ENCODE peak calls at places on chromosomes 2 and 18, in ten cellular contexts. D is IMR-90, Z is right lobe of liver, A is upper lobe of left lung, S is HepG2, U is heart left ventricle, W is HCT116, V is body of pancreas, T is gastrocnemius medialis, L is K562. F is an unnamed sample.

GRCh38 chr2:171688129-171688465 is 828 bp downstream of the DYNC1I2 start:
- ATAC-seq in W (peak; percentile 3), Z (no peak), A (peak; percentile 16), D (peak; percentile 19), U (no peak), T (peak; percentile 10), S (peak; percentile 20), V (no peak), L (peak; percentile 22), F (no peak)

GRCh38 chr2:105237045-105237765 is 4.3 kb upstream of the GPR45 start:
- ATAC-seq in T (no peak), V (peak; percentile 42), U (peak; percentile 11), A (no peak), D (no peak), Z (no peak), W (no peak), S (no peak), L (no peak), F (no peak)

GRCh38 chr2:68721482-68722071 is 13.0 kb upstream of the ARHGAP25 start:
- ATAC-seq in V (peak; percentile 83), D (no peak), L (peak; percentile 53), A (no peak), T (no peak), U (no peak), W (peak; percentile 92), Z (peak; percentile 11), S (no peak), F (no peak)

GRCh38 chr2:19373352-19373751 is 14.9 kb upstream of the OSR1 start:
- ATAC-seq in S (no peak), L (no peak), U (no peak), W (peak; percentile 57), A (no peak), V (no peak), T (no peak), Z (no peak), D (no peak), F (no peak)

GRCh38 chr18:63409301-63409700 is 13.0 kb downstream of the VPS4B start:
- ATAC-seq in W (no peak), L (no peak), T (no peak), U (no peak), V (no peak), A (no peak), Z (no peak), S (no peak), D (peak; percentile 48), F (no peak)

GRCh38 chr18:27564066-27564465 is 379.0 kb upstream of the CHST9 start:
- ATAC-seq in D (no peak), U (no peak), S (no peak), W (no peak), Z (no peak), L (no peak), T (peak; percentile 87), A (peak; percentile 54), V (no peak), F (no peak)

GRCh38 chr2:191863988-191864387 is 17.1 kb upstream of the CAVIN2 start:
- ATAC-seq in S (no peak), W (no peak), V (no peak), T (no peak), U (peak; percentile 37), A (no peak), D (peak; percentile 38), L (peak; percentile 56), Z (no peak), F (no peak)

GRCh38 chr2:152874955-152875354 is 156.5 kb downstream of the ARL6IP6 start:
- ATAC-seq in U (no peak), S (no peak), D (no peak), V (no peak), W (no peak), T (no peak), L (no peak), Z (no peak), A (no peak), F (no peak)

GRCh38 chr2:44257781-44258180 is 17.5 kb upstream of the SLC3A1 start:
- ATAC-seq in U (no peak), Z (no peak), V (no peak), S (no peak), D (no peak), W (no peak), T (no peak), L (no peak), A (no peak), F (no peak)

GRCh38 chr2:73099486-73099885 is 13.3 kb downstream of the RAB11FIP5 start:
- ATAC-seq in S (no peak), U (no peak), A (no peak), T (no peak), Z (no peak), V (no peak), W (no peak), D (no peak), L (no peak), F (no peak)

GRCh38 chr18:70423988-70424387 is 135.1 kb downstream of the SOCS6 start:
- ATAC-seq in U (no peak), V (no peak), L (no peak), W (peak; percentile 38), A (no peak), S (no peak), T (no peak), Z (no peak), D (no peak), F (no peak)

GRCh38 chr2:134540954-134541353 is 177.8 kb downstream of the TMEM163 start:
- ATAC-seq in W (no peak), S (no peak), U (no peak), V (no peak), A (no peak), D (no peak), Z (no peak), T (no peak), L (no peak), F (no peak)

DNA sequence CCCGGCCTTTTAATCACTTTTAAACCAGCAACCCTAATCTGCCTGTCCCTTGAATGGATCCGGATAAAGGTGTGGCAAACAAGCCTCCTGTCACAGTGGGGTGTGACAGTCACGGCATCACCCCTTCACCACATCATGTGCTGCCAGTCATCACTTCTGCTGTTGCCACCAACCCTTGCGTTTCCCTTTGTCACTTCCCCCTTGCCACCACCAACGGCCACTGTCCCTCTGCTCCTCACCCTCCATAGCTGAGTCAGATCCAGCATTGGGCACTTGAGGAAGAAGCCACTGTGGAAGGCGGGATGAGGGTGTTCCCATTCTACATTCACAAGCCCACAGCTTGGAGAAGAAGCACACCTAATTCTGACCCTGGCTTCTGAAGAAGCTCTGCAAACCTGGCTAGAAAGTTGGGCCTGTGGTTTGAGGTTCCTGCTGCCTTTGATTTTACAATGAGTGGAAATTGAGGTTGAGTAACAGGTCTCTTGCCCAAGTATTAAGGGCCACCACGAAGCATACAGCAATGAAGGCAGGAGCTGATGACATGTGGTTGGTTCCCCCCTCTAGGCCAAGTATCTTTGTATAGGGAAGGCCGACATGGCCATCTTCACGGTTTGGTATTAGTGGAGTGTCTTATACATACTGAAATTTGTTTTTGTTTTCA is 22.9 kb upstream of the DARS1 start:
- ATAC-seq in D (no peak), L (no peak), S (no peak), W (no peak), A (peak; percentile 93), T (no peak), Z (peak; percentile 85), V (no peak), U (peak; percentile 87), F (peak; percentile 60)
- H3K36me3 ChIP-seq in D (no peaks in the 10 kb centered on the region), L (no peaks in the 10 kb centered on the region), S (no peaks in the 10 kb centered on the region), W (no peaks in the 10 kb centered on the region), A (no peaks in the 10 kb centered on the region), T (no peaks in the 10 kb centered on the region), Z (no peaks in the 10 kb centered on the region), V (no peaks in the 10 kb centered on the region), U (no peaks in the 10 kb centered on the region), F (no peaks in the 10 kb centered on the region)

DNA sequence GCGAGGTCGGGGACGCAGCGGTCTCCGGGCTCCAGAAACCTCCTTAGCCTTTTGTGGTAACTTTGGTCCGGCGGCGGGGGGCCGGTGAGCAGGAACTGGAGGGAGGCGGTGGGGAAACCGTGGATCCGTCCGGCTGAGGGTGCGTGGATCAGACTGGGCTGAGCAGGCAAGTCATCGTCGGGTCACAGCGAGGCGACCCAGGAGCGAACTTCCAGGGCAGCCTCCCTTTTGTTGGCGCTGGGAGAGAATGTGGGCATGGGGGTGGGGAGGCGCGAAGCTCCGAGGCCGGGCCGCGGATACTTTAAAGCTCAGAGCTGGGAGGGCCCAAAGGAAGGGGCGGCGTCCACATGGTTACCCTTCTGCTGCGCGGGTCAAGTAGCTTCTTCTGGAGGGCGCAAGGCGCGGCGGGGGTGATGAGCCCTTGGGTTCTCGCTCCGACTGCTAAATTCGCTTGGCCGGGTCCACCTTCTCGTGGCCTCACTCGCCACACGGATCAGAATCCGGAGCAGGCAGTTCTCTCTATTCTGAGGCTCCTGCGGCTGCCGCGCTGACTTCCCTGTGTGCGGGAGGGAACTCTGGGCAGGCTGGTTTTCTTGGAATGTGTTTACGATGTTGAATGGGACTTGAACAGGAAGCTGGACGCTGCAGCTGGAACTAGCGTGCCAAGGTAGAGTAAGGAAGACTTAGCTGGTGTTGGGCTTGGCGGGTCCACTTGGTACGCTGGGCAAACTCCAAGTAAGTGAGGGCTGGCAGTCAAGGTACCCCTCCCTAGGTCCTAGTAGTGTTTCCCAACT is 969 bp downstream of the GULP1 start:
- ATAC-seq in D (peak; percentile 77), W (peak; percentile 79), Z (peak; percentile 52), V (peak; percentile 70), L (peak; percentile 70), S (no peak), U (peak; percentile 90), T (peak; percentile 77), A (peak; percentile 90), F (peak; percentile 78)
- TF ChIP-seq POLR2A in D (no peak), W (peak; percentile 62), Z (no peak), V (peak; percentile 91), L (peak; percentile 48), S (no peak), U (peak; percentile 23), T (peak; percentile 43), A (peak; percentile 73), F (peak; percentile 43)

GRCh38 chr18:56460590-56460989 is 177.8 kb downstream of the TXNL1 start:
- ATAC-seq in A (no peak), W (no peak), U (no peak), L (no peak), V (no peak), Z (peak; percentile 25), S (no peak), D (no peak), T (no peak), F (no peak)

GRCh38 chr18:56459451-56459777 is 179.0 kb downstream of the TXNL1 start:
- ATAC-seq in D (no peak), S (no peak), U (no peak), A (no peak), L (no peak), W (no peak), Z (peak; percentile 75), V (no peak), T (peak; percentile 73), F (peak; percentile 22)

GRCh38 chr18:56458770-56459450 is 179.5 kb downstream of the TXNL1 start:
- ATAC-seq in S (no peak), L (no peak), A (no peak), U (no peak), Z (no peak), T (peak; percentile 59), D (no peak), W (no peak), V (no peak), F (peak; percentile 19)

GRCh38 chr18:56461151-56461550 is 177.2 kb downstream of the TXNL1 start:
- ATAC-seq in L (no peak), U (no peak), W (no peak), Z (no peak), V (no peak), T (no peak), S (no peak), A (no peak), D (no peak), F (no peak)
- H3K36me3 ChIP-seq in L (no peaks in the 10 kb centered on the region), U (no peaks in the 10 kb centered on the region), W (no peaks in the 10 kb centered on the region), Z (no peaks in the 10 kb centered on the region), V (no peaks in the 10 kb centered on the region), T (no peaks in the 10 kb centered on the region), S (no peaks in the 10 kb centered on the region), A (no peaks in the 10 kb centered on the region), D (no peaks in the 10 kb centered on the region), F (no peaks in the 10 kb centered on the region)

GRCh38 chr2:196170202-196170680 is 1.1 kb downstream of the STK17B start:
- ATAC-seq in Z (no peak), V (peak; percentile 27), S (peak; percentile 10), W (no peak), A (peak; percentile 55), U (no peak), L (peak; percentile 62), T (no peak), D (no peak), F (no peak)
- TF ChIP-seq POLR2A in Z (no peak), V (peak; percentile 46), S (no peak), W (no peak), A (peak; percentile 69), U (no peak), L (no peak), T (no peak), D (peak; percentile 50), F (no peak)